ENCODE peak calls at places on chromosomes 12 and 14, in six cellular contexts. D, A, Y, T, K and W are unnamed samples.
A peak's percentile ranks its signal among the peaks of the same experiment; 100 is the strongest.

GRCh38 chr14:97369901-97370300 is 572.7 kb downstream of the VRK1 start:
- DNase-seq in D (no peak), A (no peak), Y (no peak), T (no peak), K (no peak), W (no peak)

GRCh38 chr12:13223941-13224340 is 27.4 kb downstream of the EMP1 start:
- DNase-seq in D (no peak), A (no peak), Y (no peak), T (no peak), K (no peak), W (no peak)

GRCh38 chr12:54005853-54006699 is 2.7 kb upstream of the HOXC8 start:
- DNase-seq in D (peak; percentile 69), A (peak; percentile 81), Y (peak; percentile 82), T (peak; percentile 95), K (peak; percentile 85), W (peak; percentile 74)

GRCh38 chr12:54991161-54991991 is 6.8 kb upstream of the TESPA1 start:
- DNase-seq in D (no peak), A (no peak), Y (no peak), T (no peak), K (no peak), W (no peak)

GRCh38 chr14:99259327-99259726 is 12.7 kb downstream of the BCL11B start:
- DNase-seq in D (no peak), A (no peak), Y (no peak), T (no peak), K (no peak), W (no peak)

GRCh38 chr12:13365782-13366366 is 169.3 kb downstream of the EMP1 start:
- DNase-seq in D (no peak), A (no peak), Y (peak; percentile 48), T (no peak), K (no peak), W (no peak)

GRCh38 chr12:112711507-112711906 is 80.0 kb upstream of the RPH3A start:
- DNase-seq in D (no peak), A (no peak), Y (no peak), T (no peak), K (no peak), W (no peak)

GRCh38 chr14:55071051-55071450 is 19.6 kb downstream of the MAPK1IP1L start:
- DNase-seq in D (no peak), A (no peak), Y (no peak), T (no peak), K (no peak), W (no peak)

GRCh38 chr12:21607701-21608100 is 3.1 kb upstream of the GYS2 start:
- DNase-seq in D (no peak), A (no peak), Y (no peak), T (no peak), K (peak; percentile 38), W (peak; percentile 10)

GRCh38 chr12:80802652-80803051 is 85.9 kb downstream of the MYF5 start:
- DNase-seq in D (no peak), A (no peak), Y (no peak), T (no peak), K (no peak), W (no peak)

GRCh38 chr14:65169351-65169750 is 67.0 kb upstream of the MAX start:
- DNase-seq in D (no peak), A (no peak), Y (no peak), T (no peak), K (no peak), W (no peak)

GRCh38 chr12:89064151-89064550 is 288.1 kb downstream of the DUSP6 start:
- DNase-seq in D (no peak), A (no peak), Y (no peak), T (no peak), K (no peak), W (no peak)

GRCh38 chr12:63103489-63104131 is 47.4 kb downstream of the AVPR1A start:
- DNase-seq in D (no peak), A (no peak), Y (no peak), T (no peak), K (peak; percentile 71), W (no peak)

GRCh38 chr12:60992087-60992486 is 1268.1 kb upstream of the USP15 start:
- DNase-seq in D (no peak), A (no peak), Y (no peak), T (no peak), K (no peak), W (no peak)

GRCh38 chr12:109759595-109759994 is 46.0 kb downstream of the FAM222A start:
- DNase-seq in D (no peak), A (no peak), Y (peak; percentile 13), T (no peak), K (no peak), W (no peak)

GRCh38 chr12:113002155-113002554 is 23.8 kb downstream of the OAS2 start:
- DNase-seq in D (no peak), A (no peak), Y (no peak), T (no peak), K (no peak), W (no peak)

GRCh38 chr12:15522574-15523187 is 200.4 kb downstream of the PTPRO start:
- DNase-seq in D (peak; percentile 63), A (peak; percentile 60), Y (no peak), T (no peak), K (peak; percentile 89), W (no peak)

GRCh38 chr14:38848243-38848642 is 254.8 kb downstream of the SEC23A start:
- DNase-seq in D (no peak), A (no peak), Y (no peak), T (no peak), K (no peak), W (no peak)

GRCh38 chr14:75430526-75430925 is 2.7 kb downstream of the JDP2 start:
- DNase-seq in D (no peak), A (no peak), Y (no peak), T (no peak), K (no peak), W (no peak)

GRCh38 chr14:68470361-68470760 is 322.5 kb downstream of the ZFP36L1 start:
- DNase-seq in D (no peak), A (no peak), Y (no peak), T (no peak), K (no peak), W (no peak)

GRCh38 chr12:114841557-114842251 is 157.7 kb upstream of the TBX3 start:
- DNase-seq in D (peak; percentile 36), A (no peak), Y (no peak), T (no peak), K (no peak), W (no peak)

GRCh38 chr14:73661872-73662271 is 17.1 kb downstream of the DNAL1 start:
- DNase-seq in D (no peak), A (no peak), Y (no peak), T (no peak), K (no peak), W (peak; percentile 11)

GRCh38 chr14:78291958-78292357 is 121.8 kb downstream of the NRXN3 start:
- DNase-seq in D (no peak), A (no peak), Y (no peak), T (no peak), K (no peak), W (no peak)

GRCh38 chr12:117603316-117604113 is 242.1 kb upstream of the NOS1 start:
- DNase-seq in D (no peak), A (no peak), Y (no peak), T (no peak), K (no peak), W (no peak)

GRCh38 chr12:68229956-68230355 is 4.3 kb upstream of the IL26 start:
- DNase-seq in D (no peak), A (no peak), Y (no peak), T (no peak), K (peak; percentile 34), W (no peak)

GRCh38 chr14:20714593-20715250 is 26.2 kb downstream of the ANG start:
- DNase-seq in D (no peak), A (no peak), Y (peak; percentile 73), T (no peak), K (no peak), W (peak; percentile 12)

GRCh38 chr12:124087251-124088141 is 114.5 kb downstream of the ZNF664 start:
- DNase-seq in D (no peak), A (no peak), Y (no peak), T (peak; percentile 45), K (peak; percentile 24), W (no peak)

GRCh38 chr12:12182926-12183325 is 83.9 kb downstream of the LRP6 start:
- DNase-seq in D (no peak), A (no peak), Y (no peak), T (no peak), K (peak; percentile 70), W (no peak)

GRCh38 chr14:36579573-36580140 is 2.8 kb downstream of the NKX2-8 start:
- DNase-seq in D (no peak), A (no peak), Y (no peak), T (no peak), K (no peak), W (no peak)

GRCh38 chr12:102948941-102949352 is 8.5 kb upstream of the ASCL1 start:
- DNase-seq in D (no peak), A (peak; percentile 45), Y (no peak), T (peak; percentile 82), K (peak; percentile 91), W (peak; percentile 26)